ENCODE peak calls at places on chromosomes 6 and 20, in eight cellular contexts. P, C, T, B, K, H, Z and G are unnamed samples.

GRCh38 chr20:634526-634925 is 18.5 kb downstream of the SRXN1 start:
- DNase-seq in P (no peak), C (no peak), T (no peak), B (no peak), K (no peak), H (no peak), Z (no peak), G (no peak)

GRCh38 chr6:16355699-16356481 is 117.5 kb downstream of the GMPR start:
- DNase-seq in P (no peak), C (no peak), T (no peak), B (no peak), K (no peak), H (peak), Z (no peak), G (no peak)

GRCh38 chr6:42898891-42899361 is 16.9 kb upstream of the PTCRA start:
- DNase-seq in P (peak), C (peak), T (no peak), B (peak), K (peak), H (peak), Z (peak), G (peak)

GRCh38 chr6:123829302-123829953 is 25.8 kb downstream of the NKAIN2 start:
- DNase-seq in P (no peak), C (no peak), T (no peak), B (no peak), K (no peak), H (peak), Z (no peak), G (no peak)

GRCh38 chr6:151389640-151390275 is 1.6 kb downstream of the ZBTB2 start:
- DNase-seq in P (peak), C (peak), T (peak), B (no peak), K (peak), H (peak), Z (peak), G (no peak)

GRCh38 chr6:37130704-37131103 is 39.2 kb upstream of the PIM1 start:
- DNase-seq in P (no peak), C (peak), T (no peak), B (no peak), K (no peak), H (no peak), Z (no peak), G (no peak)

GRCh38 chr6:2614842-2615241 is 135.9 kb downstream of the MYLK4 start:
- DNase-seq in P (no peak), C (no peak), T (no peak), B (no peak), K (no peak), H (no peak), Z (no peak), G (no peak)

GRCh38 chr6:14671261-14671681 is 553.7 kb downstream of the CD83 start:
- DNase-seq in P (no peak), C (no peak), T (no peak), B (no peak), K (peak), H (peak), Z (no peak), G (no peak)

GRCh38 chr6:142624978-142625715 is 319.8 kb downstream of the HIVEP2 start:
- DNase-seq in P (no peak), C (no peak), T (no peak), B (no peak), K (no peak), H (no peak), Z (no peak), G (no peak)

GRCh38 chr6:159984268-159984786 is 15.4 kb downstream of the IGF2R start:
- DNase-seq in P (no peak), C (peak), T (no peak), B (no peak), K (no peak), H (peak), Z (no peak), G (no peak)

GRCh38 chr20:37397076-37397953 is 51.4 kb downstream of the SRC start:
- DNase-seq in P (no peak), C (peak), T (no peak), B (no peak), K (no peak), H (peak), Z (no peak), G (no peak)

GRCh38 chr6:116876635-116877611 is at the start of gene RFX6:
- DNase-seq in P (no peak), C (no peak), T (peak), B (no peak), K (no peak), H (no peak), Z (no peak), G (peak)

GRCh38 chr20:10433623-10434466 is at the start of gene MKKS:
- DNase-seq in P (peak), C (peak), T (peak), B (peak), K (peak), H (peak), Z (peak), G (peak)

GRCh38 chr6:10582774-10583508 is 61.8 kb downstream of the GCNT2 start:
- DNase-seq in P (no peak), C (no peak), T (no peak), B (no peak), K (no peak), H (no peak), Z (no peak), G (no peak)

GRCh38 chr6:42970859-42971612 is 7.9 kb downstream of the PEX6 start:
- DNase-seq in P (no peak), C (peak), T (peak), B (no peak), K (no peak), H (no peak), Z (no peak), G (no peak)

GRCh38 chr6:84583784-84584183 is 180.6 kb downstream of the TBX18 start:
- DNase-seq in P (no peak), C (no peak), T (peak), B (no peak), K (no peak), H (peak), Z (no peak), G (no peak)

GRCh38 chr6:19731286-19731685 is 105.9 kb upstream of the ID4 start:
- DNase-seq in P (no peak), C (no peak), T (peak), B (no peak), K (no peak), H (peak), Z (no peak), G (no peak)